ENCODE peak calls at places on chromosomes 5 and 9, in seven cellular contexts. R is breast epithelium, X is endothelial cell of umbilical vein, P is GM23338, B is Panc1, S is SK-N-SH, Q is K562. K is an unnamed sample.

GRCh38 chr9:135704366-135704947 is 2.5 kb downstream of the KCNT1 start:
- DNase-seq in R (no peak), X (no peak), P (no peak), B (no peak), S (peak; percentile 77), Q (no peak), K (no peak)

GRCh38 chr5:57221049-57221568 is 47.2 kb downstream of the GPBP1 start:
- DNase-seq in R (no peak), X (peak; percentile 83), P (peak; percentile 73), B (peak; percentile 62), S (peak; percentile 49), Q (peak; percentile 69), K (no peak)

GRCh38 chr9:84772511-84772910 is 103.0 kb downstream of the NTRK2 start:
- DNase-seq in R (no peak), X (no peak), P (no peak), B (no peak), S (no peak), Q (no peak), K (no peak)

GRCh38 chr5:137622850-137623249 is 113.0 kb downstream of the KLHL3 start:
- DNase-seq in R (peak; percentile 94), X (no peak), P (no peak), B (no peak), S (no peak), Q (no peak), K (peak; percentile 76)

GRCh38 chr5:147396070-147396469 is 113.8 kb downstream of the DPYSL3 start:
- DNase-seq in R (peak; percentile 22), X (no peak), P (no peak), B (no peak), S (no peak), Q (peak; percentile 1), K (peak; percentile 77)

GRCh38 chr9:110161940-110162339 is 46.0 kb downstream of the C9orf152 start:
- DNase-seq in R (no peak), X (no peak), P (no peak), B (no peak), S (no peak), Q (no peak), K (no peak)

GRCh38 chr5:80194470-80194869 is 61.4 kb downstream of the SERINC5 start:
- DNase-seq in R (no peak), X (no peak), P (no peak), B (no peak), S (no peak), Q (no peak), K (no peak)

GRCh38 chr5:96083361-96083881 is 121.8 kb upstream of the ELL2 start:
- DNase-seq in R (no peak), X (peak; percentile 84), P (peak; percentile 75), B (no peak), S (no peak), Q (peak; percentile 28), K (no peak)

GRCh38 chr5:156956321-156956720 is 6.7 kb downstream of the TIMD4 start:
- DNase-seq in R (no peak), X (no peak), P (no peak), B (no peak), S (no peak), Q (no peak), K (no peak)

GRCh38 chr9:20853866-20854265 is 169.8 kb downstream of the FOCAD start:
- DNase-seq in R (no peak), X (peak; percentile 28), P (no peak), B (no peak), S (no peak), Q (no peak), K (no peak)

GRCh38 chr5:148060309-148060708 is 3.5 kb upstream of the SPINK5 start:
- DNase-seq in R (no peak), X (no peak), P (no peak), B (no peak), S (no peak), Q (no peak), K (no peak)

GRCh38 chr5:145495741-145496140 is 339.4 kb downstream of the PRELID2 start:
- DNase-seq in R (no peak), X (peak; percentile 91), P (no peak), B (peak; percentile 77), S (no peak), Q (no peak), K (no peak)

GRCh38 chr5:154508114-154508513 is 30.1 kb upstream of the HAND1 start:
- DNase-seq in R (no peak), X (no peak), P (no peak), B (no peak), S (no peak), Q (no peak), K (peak; percentile 4)

GRCh38 chr9:8037745-8038144 is 238.2 kb upstream of the DMAC1 start:
- DNase-seq in R (no peak), X (no peak), P (no peak), B (no peak), S (no peak), Q (no peak), K (no peak)

GRCh38 chr5:54644226-54644625 is 126.7 kb downstream of the SNX18 start:
- DNase-seq in R (no peak), X (peak; percentile 86), P (no peak), B (no peak), S (no peak), Q (no peak), K (no peak)

GRCh38 chr9:129160712-129161533 is 17.1 kb downstream of the IER5L start:
- DNase-seq in R (no peak), X (no peak), P (no peak), B (no peak), S (no peak), Q (no peak), K (no peak)

GRCh38 chr5:175556794-175557193 is 78.4 kb downstream of the SFXN1 start:
- DNase-seq in R (no peak), X (no peak), P (no peak), B (no peak), S (no peak), Q (no peak), K (no peak)

GRCh38 chr5:175561085-175561484 is 82.7 kb downstream of the SFXN1 start:
- DNase-seq in R (no peak), X (no peak), P (peak; percentile 43), B (no peak), S (no peak), Q (no peak), K (no peak)

GRCh38 chr5:175557778-175558177 is 79.4 kb downstream of the SFXN1 start:
- DNase-seq in R (no peak), X (no peak), P (peak; percentile 50), B (no peak), S (no peak), Q (no peak), K (no peak)

GRCh38 chr5:175560011-175560410 is 81.7 kb downstream of the SFXN1 start:
- DNase-seq in R (no peak), X (no peak), P (no peak), B (no peak), S (no peak), Q (no peak), K (no peak)

DNA sequence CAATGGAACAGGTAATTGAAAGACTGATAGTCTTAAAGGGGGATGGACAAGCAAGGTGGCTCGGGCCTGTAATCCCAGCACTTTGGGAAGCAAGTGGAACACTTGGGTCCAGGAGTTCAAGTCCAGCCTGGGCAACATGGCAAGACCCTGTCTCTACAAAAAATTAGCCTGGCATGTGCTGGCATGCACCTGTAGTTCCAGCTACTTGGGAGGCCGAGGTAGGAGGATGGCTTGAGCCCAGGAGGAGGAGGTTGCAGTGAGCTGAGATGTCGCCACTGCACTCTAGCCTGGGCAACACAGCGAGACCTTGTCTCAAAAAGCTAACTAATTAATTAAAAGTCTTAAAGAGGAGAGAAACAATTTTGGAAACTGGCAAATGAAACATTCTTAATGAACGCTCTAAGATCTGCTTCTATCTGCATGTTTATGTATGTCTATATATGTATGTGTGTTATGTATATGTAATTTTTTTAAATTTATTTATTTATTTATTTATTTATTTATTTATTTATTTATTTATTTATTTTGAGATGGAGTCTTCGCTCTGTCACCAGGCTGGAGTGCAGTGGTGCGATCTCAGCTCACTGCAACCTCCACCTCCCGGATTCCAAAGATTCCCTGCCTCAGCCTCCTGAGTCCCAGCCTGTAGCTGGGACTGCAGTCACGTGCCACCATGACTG is 80.6 kb downstream of the SFXN1 start:
- DNase-seq in R (no peak), X (no peak), P (no peak), B (no peak), S (no peak), Q (no peak), K (no peak)
- TF ChIP-seq POLR2AphosphoS5 in R (no peak), X (no peak), P (no peak), B (no peak), S (no peak), Q (no peak), K (no peak)

GRCh38 chr9:133703571-133704399 is 34.4 kb downstream of the SARDH start:
- DNase-seq in R (no peak), X (no peak), P (no peak), B (no peak), S (peak; percentile 84), Q (no peak), K (peak; percentile 56)

GRCh38 chr9:133704711-133705181 is 33.4 kb downstream of the SARDH start:
- DNase-seq in R (no peak), X (no peak), P (no peak), B (no peak), S (no peak), Q (no peak), K (peak; percentile 56)

GRCh38 chr9:133707065-133707760 is 30.9 kb downstream of the SARDH start:
- DNase-seq in R (peak; percentile 43), X (no peak), P (no peak), B (no peak), S (no peak), Q (no peak), K (peak; percentile 64)

GRCh38 chr9:133706651-133707050 is 31.5 kb downstream of the SARDH start:
- DNase-seq in R (no peak), X (no peak), P (no peak), B (no peak), S (no peak), Q (no peak), K (peak; percentile 36)

GRCh38 chr9:133705576-133705975 is 32.6 kb downstream of the SARDH start:
- DNase-seq in R (no peak), X (no peak), P (no peak), B (no peak), S (no peak), Q (no peak), K (peak; percentile 42)
- H3K4me1 ChIP-seq in R (peaks cover 8% of the 10 kb centered on the region), X (no peaks in the 10 kb centered on the region), P (no peaks in the 10 kb centered on the region), B (no peaks in the 10 kb centered on the region), S (peaks cover 11% of the 10 kb centered on the region), Q (peaks cover under 1% of the 10 kb centered on the region), K (peaks cover 15% of the 10 kb centered on the region)

DNA sequence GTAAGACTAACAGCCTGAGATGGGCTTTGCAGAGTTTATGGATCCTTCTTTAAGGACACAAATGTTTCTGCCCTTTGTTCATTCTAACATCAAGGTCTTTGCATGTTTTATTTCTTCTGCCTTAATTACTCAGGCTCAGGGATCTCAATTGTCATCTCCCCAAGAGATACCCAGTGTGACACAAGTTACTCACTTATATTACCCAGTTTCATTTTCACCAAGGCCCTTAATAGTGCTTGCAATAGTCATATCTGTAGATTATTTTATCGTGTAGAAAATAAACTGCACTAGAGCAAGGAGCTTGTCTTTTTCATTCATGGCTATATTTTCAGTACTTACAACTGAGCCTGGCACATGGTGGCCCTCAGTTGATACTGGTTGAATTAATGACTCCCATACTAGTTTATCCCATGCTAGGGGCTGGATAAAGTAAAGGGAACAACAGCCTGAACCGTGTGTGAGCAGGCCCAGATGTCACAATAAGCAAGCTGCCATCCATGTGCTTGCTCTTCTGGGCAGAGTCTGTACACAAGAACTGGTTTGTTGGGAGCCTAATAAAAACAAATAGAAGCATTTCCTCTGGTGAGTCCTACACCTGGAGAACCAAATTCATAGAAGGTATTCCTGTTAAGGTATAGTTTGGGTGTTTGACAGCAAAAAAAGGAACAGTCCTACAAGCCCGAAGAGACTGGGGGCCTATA is 112.5 kb upstream of the CD180 start:
- DNase-seq in R (no peak), X (no peak), P (no peak), B (no peak), S (no peak), Q (no peak), K (no peak)
- TF ChIP-seq POLR2AphosphoS5 in R (no peak), X (no peak), P (no peak), B (no peak), S (no peak), Q (no peak), K (no peak)

GRCh38 chr5:68137451-68138190 is 77.9 kb upstream of the PIK3R1 start:
- DNase-seq in R (no peak), X (no peak), P (no peak), B (no peak), S (no peak), Q (no peak), K (no peak)
- H3K4me1 ChIP-seq in R (no peaks in the 10 kb centered on the region), X (peaks cover 3% of the 10 kb centered on the region), P (no peaks in the 10 kb centered on the region), B (no peaks in the 10 kb centered on the region), S (no peaks in the 10 kb centered on the region), Q (no peaks in the 10 kb centered on the region), K (no peaks in the 10 kb centered on the region)